ENCODE peak calls at places on chromosomes 7 and 10, in ten cellular contexts. C, U, O, Y, I, W, S, D, Z and Q are unnamed samples.

GRCh38 chr7:1715671-1716074 is 45.6 kb downstream of the ELFN1 start:
- DNase-seq in C (no peak), U (no peak), O (no peak), Y (no peak), I (no peak), W (no peak), S (no peak), D (no peak), Z (no peak), Q (no peak)

GRCh38 chr7:136278057-136278456 is 300.9 kb upstream of the MTPN start:
- DNase-seq in C (no peak), U (no peak), O (no peak), Y (no peak), I (no peak), W (no peak), S (no peak), D (no peak), Z (no peak), Q (no peak)

GRCh38 chr10:67815571-67816059 is 22.4 kb downstream of the DNAJC12 start:
- DNase-seq in C (no peak), U (no peak), O (no peak), Y (no peak), I (peak), W (no peak), S (no peak), D (no peak), Z (peak), Q (no peak)

GRCh38 chr7:108455833-108456677 is at the start of gene NRCAM:
- DNase-seq in C (no peak), U (no peak), O (no peak), Y (peak), I (peak), W (no peak), S (no peak), D (no peak), Z (no peak), Q (peak)

GRCh38 chr10:219731-220472 is 84.6 kb downstream of the ZMYND11 start:
- DNase-seq in C (no peak), U (no peak), O (no peak), Y (no peak), I (no peak), W (no peak), S (no peak), D (no peak), Z (no peak), Q (peak)

GRCh38 chr10:35184527-35185171 is 58.0 kb downstream of the CREM start:
- DNase-seq in C (no peak), U (no peak), O (no peak), Y (no peak), I (no peak), W (no peak), S (no peak), D (no peak), Z (no peak), Q (no peak)

GRCh38 chr7:100429637-100430449 is at the start of gene MEPCE:
- DNase-seq in C (peak), U (peak), O (peak), Y (peak), I (peak), W (peak), S (peak), D (peak), Z (peak), Q (peak)

GRCh38 chr10:31359979-31360378 is 41.0 kb downstream of the ZEB1 start:
- DNase-seq in C (no peak), U (no peak), O (no peak), Y (no peak), I (peak), W (no peak), S (no peak), D (no peak), Z (no peak), Q (no peak)

GRCh38 chr10:131843089-131843595 is 57.7 kb upstream of the PPP2R2D start:
- DNase-seq in C (no peak), U (no peak), O (no peak), Y (no peak), I (no peak), W (peak), S (no peak), D (no peak), Z (no peak), Q (no peak)

GRCh38 chr10:30384791-30385201 is 35.7 kb upstream of the MTPAP start:
- DNase-seq in C (no peak), U (peak), O (no peak), Y (peak), I (peak), W (peak), S (no peak), D (no peak), Z (peak), Q (peak)

GRCh38 chr10:43333653-43334052 is 37.8 kb upstream of the FXYD4 start:
- DNase-seq in C (no peak), U (no peak), O (no peak), Y (no peak), I (no peak), W (no peak), S (no peak), D (no peak), Z (no peak), Q (no peak)

GRCh38 chr10:71795248-71795647 is 21.9 kb upstream of the VSIR start:
- DNase-seq in C (no peak), U (no peak), O (no peak), Y (peak), I (peak), W (no peak), S (no peak), D (no peak), Z (peak), Q (peak)

GRCh38 chr7:101856488-101857357 is 39.3 kb downstream of the CUX1 start:
- DNase-seq in C (peak), U (peak), O (peak), Y (no peak), I (peak), W (peak), S (peak), D (no peak), Z (peak), Q (peak)

GRCh38 chr7:47078241-47078640 is 503.7 kb downstream of the TNS3 start:
- DNase-seq in C (no peak), U (no peak), O (no peak), Y (no peak), I (peak), W (no peak), S (no peak), D (no peak), Z (peak), Q (no peak)

GRCh38 chr7:94525917-94526316 is 16.3 kb downstream of the CASD1 start:
- DNase-seq in C (no peak), U (no peak), O (no peak), Y (no peak), I (no peak), W (no peak), S (no peak), D (no peak), Z (no peak), Q (no peak)

GRCh38 chr7:134458341-134458805 is 527 bp downstream of the AKR1B1 start:
- DNase-seq in C (peak), U (no peak), O (no peak), Y (peak), I (peak), W (peak), S (peak), D (no peak), Z (no peak), Q (peak)

GRCh38 chr7:14776266-14776665 is 126.3 kb downstream of the DGKB start:
- DNase-seq in C (no peak), U (no peak), O (no peak), Y (no peak), I (no peak), W (no peak), S (no peak), D (no peak), Z (no peak), Q (no peak)

GRCh38 chr7:127154101-127154500 is 98.6 kb downstream of the GRM8 start:
- DNase-seq in C (no peak), U (no peak), O (no peak), Y (no peak), I (no peak), W (no peak), S (no peak), D (no peak), Z (no peak), Q (no peak)

DNA sequence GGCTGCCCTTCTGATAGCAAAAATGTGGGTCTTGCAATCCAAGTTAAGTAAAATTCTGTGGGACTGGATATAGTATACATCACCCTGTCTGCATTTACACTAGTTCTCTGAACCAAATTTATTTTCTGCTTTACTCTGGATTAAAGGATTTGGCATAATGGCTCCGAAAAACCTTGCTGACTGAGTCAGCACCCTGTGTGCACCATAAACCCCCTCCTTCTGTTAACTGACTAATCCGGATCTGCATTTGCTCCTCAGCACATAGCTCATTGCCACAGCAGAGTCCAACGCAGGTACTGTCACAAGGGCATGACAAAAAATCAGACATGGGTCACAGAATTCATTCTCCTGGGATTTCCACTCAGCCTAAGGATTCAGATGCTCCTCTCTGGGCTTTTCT is 1.3 kb downstream of the OR2A5 start:
- DNase-seq in C (no peak), U (no peak), O (no peak), Y (no peak), I (no peak), W (no peak), S (no peak), D (no peak), Z (no peak), Q (peak)
- H3K4me3 ChIP-seq in C (no peak), U (no peak), O (no peak), Y (no peak), I (no peak), W (no peak), S (no peak), D (no peak), Z (no peak), Q (no peak)

DNA sequence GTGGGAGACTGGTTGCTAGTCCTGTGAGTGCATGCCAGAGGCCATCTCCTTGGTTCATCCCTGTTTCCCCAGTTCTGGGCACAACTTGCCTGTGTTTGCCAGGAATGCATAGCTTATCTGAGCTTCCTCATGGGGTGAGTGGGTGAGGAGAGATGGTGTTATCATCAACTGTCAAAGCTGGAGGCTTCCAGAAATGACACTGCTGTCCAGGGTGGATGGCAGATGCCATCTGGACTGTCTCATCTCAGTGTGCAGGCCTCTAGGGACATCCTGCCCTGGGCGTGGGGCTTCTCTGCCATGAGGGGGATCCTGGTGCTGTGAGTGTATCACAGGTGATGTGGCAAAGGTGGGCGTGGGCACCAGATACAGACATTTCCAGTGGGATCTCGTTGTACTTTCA is 328.6 kb downstream of the DPP6 start:
- DNase-seq in C (no peak), U (no peak), O (no peak), Y (no peak), I (no peak), W (no peak), S (no peak), D (no peak), Z (no peak), Q (no peak)
- TF ChIP-seq CTCF in C (no peak), U (no peak), O (no peak), Y (no peak), I (no peak), W (no peak), S (no peak), D (no peak), Z (no peak), Q (no peak)

GRCh38 chr10:97792058-97792721 is 20.4 kb upstream of the SFRP5 start:
- DNase-seq in C (peak), U (peak), O (peak), Y (peak), I (peak), W (peak), S (peak), D (peak), Z (peak), Q (peak)

GRCh38 chr10:97785231-97785630 is 13.4 kb upstream of the SFRP5 start:
- DNase-seq in C (no peak), U (no peak), O (no peak), Y (no peak), I (no peak), W (no peak), S (no peak), D (no peak), Z (no peak), Q (no peak)

GRCh38 chr10:97785731-97786130 is 13.9 kb upstream of the SFRP5 start:
- DNase-seq in C (no peak), U (no peak), O (no peak), Y (no peak), I (no peak), W (no peak), S (no peak), D (no peak), Z (no peak), Q (no peak)

GRCh38 chr10:97789770-97790397 is 18.1 kb upstream of the SFRP5 start:
- DNase-seq in C (no peak), U (no peak), O (no peak), Y (no peak), I (no peak), W (no peak), S (no peak), D (no peak), Z (no peak), Q (no peak)

DNA sequence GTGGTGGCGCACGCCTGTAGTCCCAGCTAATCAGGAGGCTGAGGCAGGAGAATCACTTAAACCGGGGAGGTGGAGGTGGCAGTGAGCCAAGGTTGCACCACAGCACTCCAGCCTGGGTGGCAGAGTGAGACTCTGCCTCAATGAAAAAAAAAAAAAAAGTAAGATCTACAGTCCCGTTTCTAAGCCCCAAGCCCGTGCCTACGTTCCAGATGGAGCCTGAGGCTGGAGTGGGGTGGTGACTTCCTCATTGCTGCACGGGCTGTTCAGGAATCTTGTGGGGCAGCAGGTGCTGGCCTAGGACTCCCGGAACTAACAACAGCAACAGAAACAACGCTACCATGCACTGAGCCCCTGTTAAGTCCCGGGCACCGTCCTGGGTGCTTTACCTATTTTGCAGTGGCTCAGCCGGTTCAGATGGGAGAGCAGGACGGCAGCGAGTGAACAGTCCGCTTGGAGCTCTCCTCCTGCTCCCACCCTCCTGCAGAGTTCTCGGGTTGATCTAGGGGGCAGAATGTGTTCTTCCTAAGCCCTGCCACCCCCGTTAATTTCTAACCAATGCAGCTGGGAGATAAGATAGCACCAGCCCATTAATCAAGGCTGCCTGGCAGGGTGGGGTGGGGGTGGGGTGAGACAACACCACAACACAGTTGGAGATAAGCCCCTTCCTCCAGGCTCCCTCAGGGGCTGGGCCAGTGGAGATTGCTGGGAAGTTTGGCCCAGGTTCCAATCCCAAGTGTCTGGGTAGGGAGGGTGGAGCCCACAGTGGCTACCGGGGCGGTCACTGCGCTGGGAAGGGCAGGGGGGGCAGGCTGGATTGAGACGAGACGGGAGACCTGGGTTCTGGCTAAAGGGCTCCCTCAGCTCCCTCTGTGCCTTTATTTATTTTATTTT is 17.0 kb upstream of the SFRP5 start:
- DNase-seq in C (peak), U (no peak), O (peak), Y (no peak), I (peak), W (no peak), S (no peak), D (no peak), Z (no peak), Q (peak)
- H3K4me3 ChIP-seq in C (peak), U (no peak), O (no peak), Y (no peak), I (no peak), W (no peak), S (peak), D (no peak), Z (no peak), Q (peak)

DNA sequence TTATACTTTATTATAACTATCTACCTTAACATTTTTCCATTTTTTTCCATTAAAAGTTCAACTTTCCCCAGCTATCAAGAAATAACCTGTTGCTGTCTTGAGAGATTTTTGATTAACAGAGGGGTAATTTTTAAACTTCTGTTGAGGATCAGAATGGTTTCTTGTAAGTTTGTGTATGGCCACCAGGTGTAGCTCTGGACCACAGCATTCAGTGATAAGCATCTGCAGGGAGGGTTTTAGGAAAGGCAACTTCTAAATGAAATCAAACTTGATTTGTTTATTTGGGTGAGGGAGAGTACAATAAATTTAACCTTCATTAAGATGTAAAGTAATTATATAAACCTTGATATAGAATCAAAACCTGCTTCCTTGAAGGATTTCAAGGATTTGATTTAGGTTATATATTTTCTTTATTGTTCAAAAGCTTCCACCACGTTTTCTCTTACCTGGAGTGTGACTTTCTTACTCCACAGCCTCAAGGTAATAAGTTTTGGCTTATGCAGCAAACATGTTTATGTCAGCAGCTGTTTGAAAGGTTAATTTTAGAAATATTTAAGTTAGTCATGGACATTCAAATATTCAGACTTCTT is 153.3 kb downstream of the STK31 start:
- DNase-seq in C (no peak), U (peak), O (no peak), Y (peak), I (peak), W (no peak), S (no peak), D (peak), Z (peak), Q (peak)
- TF ChIP-seq CTCF in C (no peak), U (peak), O (peak), Y (peak), I (peak), W (no peak), S (no peak), D (peak), Z (peak), Q (peak)

DNA sequence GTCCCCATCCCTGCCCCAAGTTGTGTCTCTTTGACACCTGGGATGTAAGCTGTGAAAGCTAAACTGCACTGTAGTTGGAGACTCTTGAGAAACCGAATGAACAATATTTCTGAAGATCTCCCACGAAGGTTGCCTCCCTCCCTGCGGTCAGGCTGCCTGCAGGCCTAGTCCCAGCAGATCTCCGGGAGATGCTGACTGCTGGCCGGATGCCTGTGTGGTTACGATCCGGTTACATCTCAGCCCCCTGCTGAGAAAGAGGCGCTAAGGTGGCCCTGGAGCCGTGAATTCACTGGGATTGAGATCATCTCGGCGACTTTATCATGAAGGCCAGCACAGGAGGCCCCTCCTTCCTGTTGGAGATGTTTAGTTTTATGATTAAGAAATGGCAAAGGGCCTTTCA is 177.8 kb downstream of the PRKAG2 start:
- DNase-seq in C (peak), U (no peak), O (no peak), Y (no peak), I (peak), W (no peak), S (no peak), D (peak), Z (peak), Q (peak)
- H3K4me3 ChIP-seq in C (no peak), U (no peak), O (no peak), Y (no peak), I (no peak), W (no peak), S (no peak), D (no peak), Z (no peak), Q (no peak)

GRCh38 chr7:147436718-147437117 is 1153.8 kb upstream of the C7orf33 start:
- DNase-seq in C (no peak), U (no peak), O (no peak), Y (no peak), I (no peak), W (no peak), S (no peak), D (no peak), Z (no peak), Q (no peak)

GRCh38 chr7:147428075-147428474 is 1162.5 kb upstream of the C7orf33 start:
- DNase-seq in C (no peak), U (no peak), O (no peak), Y (no peak), I (no peak), W (no peak), S (no peak), D (no peak), Z (no peak), Q (no peak)

GRCh38 chr7:147432068-147432467 is 1158.5 kb upstream of the C7orf33 start:
- DNase-seq in C (no peak), U (no peak), O (no peak), Y (peak), I (peak), W (no peak), S (no peak), D (no peak), Z (peak), Q (no peak)
- TF ChIP-seq CTCF in C (no peak), U (no peak), O (no peak), Y (peak), I (peak), W (no peak), S (no peak), D (peak), Z (peak), Q (no peak)

GRCh38 chr7:41048771-41049170 is 654.1 kb downstream of the INHBA start:
- DNase-seq in C (no peak), U (no peak), O (no peak), Y (no peak), I (no peak), W (no peak), S (no peak), D (no peak), Z (no peak), Q (no peak)

GRCh38 chr7:41046221-41046761 is 656.6 kb downstream of the INHBA start:
- DNase-seq in C (peak), U (no peak), O (no peak), Y (no peak), I (peak), W (no peak), S (no peak), D (peak), Z (peak), Q (peak)

GRCh38 chr7:41046778-41047177 is 656.1 kb downstream of the INHBA start:
- DNase-seq in C (no peak), U (no peak), O (no peak), Y (no peak), I (no peak), W (no peak), S (no peak), D (no peak), Z (no peak), Q (no peak)

GRCh38 chr7:41047192-41047591 is 655.7 kb downstream of the INHBA start:
- DNase-seq in C (no peak), U (no peak), O (no peak), Y (no peak), I (no peak), W (no peak), S (no peak), D (no peak), Z (no peak), Q (peak)

GRCh38 chr7:41047789-41048191 is 655.1 kb downstream of the INHBA start:
- DNase-seq in C (peak), U (no peak), O (no peak), Y (no peak), I (peak), W (no peak), S (no peak), D (no peak), Z (peak), Q (peak)
- H3K4me3 ChIP-seq in C (peak), U (no peak), O (no peak), Y (no peak), I (no peak), W (no peak), S (no peak), D (no peak), Z (no peak), Q (no peak)